ENCODE peak calls at places on chromosome 21, in six cellular contexts. K, J, A, V, Y and W are unnamed samples.

GRCh38 chr21:15730484-15731242 is 881 bp downstream of the USP25 start:
- DNase-seq in K (no peak), A (peak; percentile 35), J (no peak), V (peak; percentile 16), Y (no peak), W (no peak)

GRCh38 chr21:19695796-19696195 is 1292.2 kb upstream of the TMPRSS15 start:
- DNase-seq in Y (no peak), J (no peak), A (no peak), K (no peak), V (no peak), W (no peak)

GRCh38 chr21:15222711-15223110 is 157.9 kb upstream of the NRIP1 start:
- DNase-seq in A (no peak), J (no peak), V (peak; percentile 38), Y (no peak), K (peak; percentile 64), W (no peak)

GRCh38 chr21:17554619-17555472 is 42.0 kb downstream of the CXADR start:
- DNase-seq in Y (no peak), V (peak; percentile 12), K (peak; percentile 36), J (no peak), A (no peak), W (no peak)

GRCh38 chr21:23853796-23854379 is 1753.4 kb downstream of the MRPL39 start:
- DNase-seq in K (no peak), Y (no peak), A (no peak), V (peak; percentile 35), J (no peak), W (no peak)

GRCh38 chr21:46323227-46323709 is 402 bp downstream of the C21orf58 start:
- DNase-seq in V (no peak), K (peak; percentile 41), A (no peak), J (no peak), Y (no peak), W (no peak)

GRCh38 chr21:40620386-40621145 is 226.4 kb downstream of the DSCAM start:
- DNase-seq in Y (no peak), K (peak; percentile 1), J (no peak), V (no peak), A (no peak), W (no peak)

GRCh38 chr21:23801292-23801691 is 1806.0 kb downstream of the MRPL39 start:
- DNase-seq in Y (no peak), J (no peak), V (no peak), A (no peak), K (no peak), W (no peak)

GRCh38 chr21:37009740-37010341 is 3.3 kb downstream of the RIPPLY3 start:
- DNase-seq in Y (no peak), K (peak; percentile 78), V (peak; percentile 81), J (peak; percentile 62), A (peak; percentile 68), W (peak; percentile 90)

GRCh38 chr21:34100337-34100736 is 27.0 kb downstream of the MRPS6 start:
- DNase-seq in V (no peak), K (no peak), A (no peak), Y (no peak), J (no peak), W (no peak)

GRCh38 chr21:14566889-14567288 is 20.8 kb upstream of the SAMSN1 start:
- DNase-seq in V (no peak), A (no peak), Y (no peak), K (no peak), J (no peak), W (no peak)

GRCh38 chr21:46385846-46386725 is 62.1 kb downstream of the PCNT start:
- DNase-seq in A (no peak), K (peak; percentile 45), Y (no peak), J (no peak), V (no peak), W (no peak)

GRCh38 chr21:14922980-14923379 is 141.8 kb downstream of the NRIP1 start:
- DNase-seq in J (no peak), A (no peak), K (no peak), V (no peak), Y (no peak), W (no peak)

GRCh38 chr21:34046917-34047316 is 26.5 kb upstream of the MRPS6 start:
- DNase-seq in A (no peak), K (no peak), J (no peak), Y (no peak), V (no peak), W (no peak)

GRCh38 chr21:34201441-34201838 is 128.1 kb downstream of the MRPS6 start:
- DNase-seq in J (no peak), Y (no peak), K (no peak), V (no peak), A (no peak), W (no peak)

GRCh38 chr21:16851054-16851453 is 661.8 kb upstream of the CXADR start:
- DNase-seq in A (no peak), V (no peak), K (no peak), J (no peak), Y (no peak), W (no peak)

GRCh38 chr21:35818597-35818996 is 241.7 kb downstream of the SETD4 start:
- DNase-seq in V (no peak), K (no peak), A (no peak), J (no peak), Y (no peak), W (no peak)

GRCh38 chr21:32386195-32386870 is 6.5 kb downstream of the URB1 start:
- DNase-seq in K (peak; percentile 38), Y (no peak), V (no peak), A (no peak), J (no peak), W (no peak)

GRCh38 chr21:34271452-34271851 is 92.4 kb upstream of the KCNE2 start:
- DNase-seq in K (peak; percentile 6), A (no peak), J (no peak), V (no peak), Y (no peak), W (no peak)

GRCh38 chr21:28229811-28230210 is 762.9 kb downstream of the LTN1 start:
- DNase-seq in K (peak; percentile 81), Y (no peak), V (peak; percentile 87), A (no peak), J (no peak), W (no peak)

GRCh38 chr21:28135646-28136045 is 857.0 kb downstream of the LTN1 start:
- DNase-seq in J (no peak), V (no peak), Y (no peak), A (no peak), K (no peak), W (no peak)

DNA sequence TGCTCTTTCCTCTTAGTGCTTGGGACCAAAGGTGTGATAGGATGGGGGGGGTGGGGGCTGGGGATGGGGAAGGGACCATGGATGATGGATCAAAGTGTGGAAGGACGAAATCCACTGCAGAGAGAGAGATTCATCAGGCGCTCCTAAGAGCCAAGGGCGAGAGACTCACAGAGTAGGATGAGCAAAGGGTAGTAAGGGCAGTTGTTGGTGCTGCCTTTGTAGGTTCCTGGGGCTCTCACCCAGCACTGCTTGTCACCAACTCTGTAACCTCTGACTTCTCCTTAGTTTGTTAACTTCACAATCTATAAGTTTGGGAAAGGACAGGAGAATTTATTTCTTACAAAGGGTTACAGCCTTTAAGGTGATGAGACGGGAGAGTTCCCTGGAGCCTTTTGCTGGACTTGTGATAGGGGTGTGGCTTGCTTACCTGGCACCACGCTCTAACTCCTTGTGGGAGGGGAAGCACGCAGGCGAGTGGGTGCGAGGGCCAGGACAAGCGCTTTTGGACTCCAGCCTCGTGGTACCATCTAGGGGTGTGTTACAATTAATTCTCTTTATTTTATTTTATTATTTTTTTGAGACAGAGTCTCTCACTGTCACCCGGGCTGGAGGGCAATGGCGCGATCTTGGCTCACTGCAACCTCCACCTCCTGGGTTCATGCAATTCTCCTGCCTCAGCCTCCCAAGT is 1.6 kb upstream of the PDXK start:
- DNase-seq in Y (no peak), K (no peak), V (no peak), J (no peak), A (no peak), W (no peak)
- TF ChIP-seq CTCF in Y (no peak), K (no peak), V (no peak), J (no peak), A (no peak), W (no peak)

DNA sequence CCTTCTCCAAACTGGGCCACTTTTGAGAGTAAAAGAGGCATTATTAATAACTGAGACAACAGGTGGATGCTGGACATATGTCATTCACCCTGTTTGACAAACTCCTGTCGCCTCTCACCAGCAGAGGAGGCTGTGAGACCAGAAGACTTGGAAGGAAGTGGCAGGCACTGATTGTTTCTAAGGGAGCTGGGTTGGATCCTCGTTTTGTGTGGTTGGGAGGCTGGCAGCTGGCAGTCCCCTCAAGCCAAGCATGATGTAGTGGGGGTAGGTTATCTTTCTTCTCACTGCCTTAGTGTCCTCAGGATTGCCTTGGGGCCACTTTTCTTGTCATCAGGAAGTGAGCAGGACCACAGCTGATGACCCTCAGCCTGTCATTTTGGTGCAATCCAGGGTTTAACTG is 86.5 kb upstream of the KCNJ15 start:
- DNase-seq in Y (no peak), A (no peak), V (peak; percentile 15), K (peak; percentile 53), J (no peak), W (no peak)
- TF ChIP-seq CTCF in Y (peak; percentile 51), A (no peak), V (peak; percentile 37), K (peak; percentile 25), J (no peak), W (no peak)

DNA sequence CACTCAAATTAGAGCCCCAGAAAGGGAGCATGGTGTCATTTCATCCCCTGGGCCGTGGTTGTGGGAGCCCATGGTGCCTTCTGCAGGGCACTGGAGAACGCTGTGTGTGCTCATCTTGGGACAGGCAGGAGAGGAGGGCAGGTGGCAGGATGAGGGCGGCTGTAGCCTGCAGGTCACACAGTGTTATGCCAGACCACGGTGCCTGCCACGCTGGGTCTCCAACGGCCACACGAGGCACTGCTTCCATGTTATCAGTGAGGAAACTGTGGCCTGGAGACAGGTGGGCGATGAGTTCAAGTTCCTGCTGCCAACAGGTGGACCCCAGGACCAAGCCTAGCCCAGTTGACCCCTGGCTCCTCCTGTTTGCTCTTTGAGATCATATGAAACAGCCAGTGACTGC is 21.0 kb downstream of the ABCG1 start:
- DNase-seq in Y (no peak), V (no peak), J (no peak), A (no peak), K (no peak), W (no peak)
- TF ChIP-seq CTCF in Y (no peak), V (no peak), J (no peak), A (no peak), K (no peak), W (peak; percentile 21)

DNA sequence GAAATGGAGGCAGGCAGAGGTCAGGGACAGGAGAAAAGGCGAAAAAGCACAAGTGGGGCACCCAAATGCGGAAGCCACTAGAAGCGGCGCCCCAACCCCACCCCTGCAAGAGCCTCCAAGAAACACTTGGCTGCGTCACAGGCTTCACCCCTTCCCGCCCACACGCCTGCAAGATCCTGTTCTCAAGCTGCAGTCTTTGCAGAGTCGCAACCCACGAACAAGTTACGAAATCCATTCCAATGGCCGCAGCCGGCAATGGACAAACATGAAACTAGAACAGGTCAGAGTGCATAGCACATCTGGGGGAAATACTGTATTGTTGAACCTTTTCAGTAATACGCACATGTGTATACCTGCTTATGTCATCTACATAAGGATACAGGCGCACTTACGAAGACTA is 103.6 kb downstream of the PSMG1 start:
- DNase-seq in K (peak; percentile 37), V (peak; percentile 58), Y (no peak), J (no peak), A (peak; percentile 26), W (peak; percentile 52)
- TF ChIP-seq CTCF in K (no peak), V (no peak), Y (no peak), J (no peak), A (no peak), W (no peak)

DNA sequence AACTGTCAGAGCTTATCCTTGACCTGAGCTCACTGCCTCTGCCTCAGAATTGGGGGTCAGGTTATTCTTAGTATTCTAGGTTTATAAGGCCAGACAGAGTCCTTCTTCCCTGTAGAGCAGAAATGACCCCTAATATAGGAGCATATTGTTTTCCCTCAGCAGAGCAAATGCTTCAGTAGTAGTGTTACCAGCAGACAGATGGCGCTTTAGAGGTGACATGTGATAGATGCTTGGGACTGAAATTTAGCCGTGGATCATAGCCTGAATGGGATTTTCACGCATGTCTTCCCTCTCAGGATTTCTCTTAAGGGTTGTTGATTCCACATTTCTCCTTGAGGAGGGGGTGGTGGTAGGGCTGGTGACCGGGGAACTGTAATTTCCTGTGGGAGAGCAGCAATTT is 24.5 kb downstream of the ADARB1 start:
- DNase-seq in K (peak; percentile 50), Y (no peak), J (no peak), A (no peak), V (no peak), W (no peak)
- TF ChIP-seq CTCF in K (peak; percentile 44), Y (peak; percentile 70), J (no peak), A (peak; percentile 16), V (peak; percentile 51), W (peak; percentile 49)